ENCODE peak calls at places on chromosomes 6 and 20, in four cellular contexts. One of them, this sample, is unnamed.

GRCh38 chr6:142207265-142207877 is 60.3 kb downstream of the VTA1 start:
- DNase-seq in WTC11: peak; percentile 59
- DNase-seq in HepG2: peak; percentile 67
- DNase-seq in K562: peak; percentile 42
- DNase-seq in this sample: peak; percentile 49

GRCh38 chr6:157209865-157210530 is 113.3 kb downstream of the TMEM242 start:
- DNase-seq in K562: no peak
- DNase-seq in WTC11: no peak
- DNase-seq in HepG2: no peak
- DNase-seq in this sample: no peak

GRCh38 chr20:7667194-7667593 is 273.1 kb downstream of the HAO1 start:
- DNase-seq in HepG2: no peak
- DNase-seq in WTC11: no peak
- DNase-seq in K562: no peak
- DNase-seq in this sample: peak; percentile 26

GRCh38 chr20:14497004-14497403 is 159.6 kb upstream of the FLRT3 start:
- DNase-seq in WTC11: no peak
- DNase-seq in HepG2: no peak
- DNase-seq in K562: no peak
- DNase-seq in this sample: no peak

GRCh38 chr6:36946526-36946925 is 8.0 kb upstream of the PI16 start:
- DNase-seq in K562: peak; percentile 4
- DNase-seq in HepG2: no peak
- DNase-seq in WTC11: no peak
- DNase-seq in this sample: no peak

GRCh38 chr20:58718729-58719128 is 26.1 kb downstream of the NPEPL1 start:
- DNase-seq in WTC11: peak; percentile 3
- DNase-seq in HepG2: no peak
- DNase-seq in K562: no peak
- DNase-seq in this sample: no peak

GRCh38 chr6:126477678-126478077 is 137.8 kb downstream of the CENPW start:
- DNase-seq in K562: no peak
- DNase-seq in HepG2: no peak
- DNase-seq in WTC11: no peak
- DNase-seq in this sample: no peak

GRCh38 chr20:6663104-6663503 is 104.4 kb upstream of the BMP2 start:
- DNase-seq in WTC11: no peak
- DNase-seq in K562: no peak
- DNase-seq in HepG2: no peak
- DNase-seq in this sample: no peak

GRCh38 chr20:58073945-58074920 is 154.2 kb downstream of the ANKRD60 start:
- DNase-seq in WTC11: no peak
- DNase-seq in HepG2: no peak
- DNase-seq in K562: no peak
- DNase-seq in this sample: no peak

GRCh38 chr6:127792616-127793015 is 108.2 kb downstream of the THEMIS start:
- DNase-seq in K562: no peak
- DNase-seq in HepG2: no peak
- DNase-seq in WTC11: no peak
- DNase-seq in this sample: no peak

GRCh38 chr20:6636209-6637159 is 131.0 kb upstream of the BMP2 start:
- DNase-seq in HepG2: peak; percentile 63
- DNase-seq in K562: no peak
- DNase-seq in WTC11: no peak
- DNase-seq in this sample: peak; percentile 23

GRCh38 chr6:129209355-129209754 is 326.4 kb downstream of the LAMA2 start:
- DNase-seq in WTC11: no peak
- DNase-seq in HepG2: no peak
- DNase-seq in K562: no peak
- DNase-seq in this sample: no peak

GRCh38 chr6:32188381-32189081 is 1.5 kb downstream of the PBX2 start:
- DNase-seq in WTC11: no peak
- DNase-seq in K562: no peak
- DNase-seq in HepG2: no peak
- DNase-seq in this sample: no peak
- TF ChIP-seq NR3C1 in WTC11: no peak
- TF ChIP-seq NR3C1 in K562: no peak
- TF ChIP-seq NR3C1 in HepG2: no peak
- TF ChIP-seq NR3C1 in this sample: no peak

GRCh38 chr6:146289816-146290588 is 253.6 kb upstream of the RAB32 start:
- DNase-seq in HepG2: no peak
- DNase-seq in K562: no peak
- DNase-seq in WTC11: no peak
- DNase-seq in this sample: no peak
- TF ChIP-seq NR3C1 in HepG2: no peak
- TF ChIP-seq NR3C1 in K562: no peak
- TF ChIP-seq NR3C1 in WTC11: no peak
- TF ChIP-seq NR3C1 in this sample: no peak

GRCh38 chr6:163860194-163861081 is 445.9 kb downstream of the QKI start:
- DNase-seq in K562: peak; percentile 92
- DNase-seq in HepG2: no peak
- DNase-seq in WTC11: no peak
- DNase-seq in this sample: no peak
- TF ChIP-seq NR3C1 in K562: no peak
- TF ChIP-seq NR3C1 in HepG2: no peak
- TF ChIP-seq NR3C1 in WTC11: no peak
- TF ChIP-seq NR3C1 in this sample: no peak

DNA sequence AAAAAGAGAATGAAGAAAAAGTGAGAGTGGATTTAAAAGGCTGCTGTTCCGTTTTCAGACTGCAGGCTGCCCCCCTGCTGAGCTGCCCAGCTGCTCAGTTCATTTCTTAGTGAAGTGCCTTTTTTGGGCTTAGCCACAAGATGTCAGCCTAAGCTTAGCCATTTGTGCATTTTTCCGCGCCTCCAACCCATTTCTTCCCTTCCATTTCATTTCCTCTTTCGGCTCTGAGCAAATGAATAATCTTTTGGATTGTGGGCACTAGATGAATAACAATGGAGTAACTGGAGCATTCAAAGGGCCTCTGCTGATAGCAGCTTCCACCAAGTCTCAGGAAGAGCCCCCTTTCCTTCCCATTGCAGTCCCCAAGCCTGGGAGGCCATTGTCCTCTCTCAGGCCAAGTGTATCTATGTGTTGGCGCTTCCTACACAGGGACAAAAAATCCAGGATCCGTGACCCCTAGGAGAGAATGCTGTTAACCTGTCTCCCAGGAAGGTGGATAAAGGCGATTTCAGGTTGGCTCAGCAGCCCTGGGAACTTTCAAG is 83.5 kb upstream of the SPTLC3 start:
- DNase-seq in HepG2: peak; percentile 89
- DNase-seq in WTC11: peak; percentile 68
- DNase-seq in K562: peak; percentile 16
- DNase-seq in this sample: peak; percentile 88
- TF ChIP-seq NR3C1 in HepG2: no peak
- TF ChIP-seq NR3C1 in WTC11: no peak
- TF ChIP-seq NR3C1 in K562: no peak
- TF ChIP-seq NR3C1 in this sample: no peak

GRCh38 chr6:16415677-16416076 is 177.3 kb downstream of the GMPR start:
- DNase-seq in HepG2: no peak
- DNase-seq in K562: no peak
- DNase-seq in WTC11: no peak
- DNase-seq in this sample: no peak

GRCh38 chr6:16414205-16414604 is 175.8 kb downstream of the GMPR start:
- DNase-seq in WTC11: no peak
- DNase-seq in K562: no peak
- DNase-seq in HepG2: no peak
- DNase-seq in this sample: no peak

GRCh38 chr6:16409531-16410441 is 171.4 kb downstream of the GMPR start:
- DNase-seq in K562: peak; percentile 68
- DNase-seq in HepG2: peak; percentile 45
- DNase-seq in WTC11: peak; percentile 68
- DNase-seq in this sample: peak; percentile 24

GRCh38 chr6:16408766-16409165 is 170.4 kb downstream of the GMPR start:
- DNase-seq in HepG2: no peak
- DNase-seq in K562: no peak
- DNase-seq in WTC11: no peak
- DNase-seq in this sample: no peak

GRCh38 chr6:16413399-16413798 is 175.0 kb downstream of the GMPR start:
- DNase-seq in WTC11: no peak
- DNase-seq in HepG2: no peak
- DNase-seq in K562: no peak
- DNase-seq in this sample: no peak
- TF ChIP-seq NR3C1 in WTC11: no peak
- TF ChIP-seq NR3C1 in HepG2: no peak
- TF ChIP-seq NR3C1 in K562: no peak
- TF ChIP-seq NR3C1 in this sample: no peak

GRCh38 chr20:43737925-43738324 is 11.1 kb upstream of the GTSF1L start:
- DNase-seq in WTC11: no peak
- DNase-seq in K562: no peak
- DNase-seq in HepG2: no peak
- DNase-seq in this sample: no peak
- TF ChIP-seq NR3C1 in WTC11: no peak
- TF ChIP-seq NR3C1 in K562: no peak
- TF ChIP-seq NR3C1 in HepG2: no peak
- TF ChIP-seq NR3C1 in this sample: no peak

This sample was measured in A549.